ENCODE peak calls at places on chromosome 4, in five cellular contexts. E, Q, C, N and X are unnamed samples.

GRCh38 chr4:139884438-139884837 is 218.8 kb downstream of the MGST2 start:
- DNase-seq in Q (no peak), C (no peak), E (no peak), N (no peak), X (no peak)

GRCh38 chr4:3306465-3306864 is 13.6 kb downstream of the RGS12 start:
- DNase-seq in Q (no peak), E (no peak), N (no peak), C (no peak), X (no peak)

GRCh38 chr4:123777297-123777859 is 380.8 kb downstream of the SPRY1 start:
- DNase-seq in N (no peak), C (no peak), Q (no peak), E (no peak), X (no peak)

GRCh38 chr4:25680580-25680979 is 24.9 kb downstream of the SLC34A2 start:
- DNase-seq in N (no peak), E (no peak), C (no peak), Q (no peak), X (no peak)

GRCh38 chr4:6885953-6886557 is 23.6 kb upstream of the TBC1D14 start:
- DNase-seq in C (no peak), Q (no peak), N (no peak), E (no peak), X (no peak)

GRCh38 chr4:2141762-2142520 is 82.8 kb downstream of the NAT8L start:
- DNase-seq in Q (no peak), N (no peak), C (no peak), E (no peak), X (no peak)

GRCh38 chr4:6065166-6065565 is 46.9 kb upstream of the C4orf50 start:
- DNase-seq in E (no peak), N (no peak), C (no peak), Q (no peak), X (no peak)

GRCh38 chr4:124111922-124112321 is 600.6 kb downstream of the ANKRD50 start:
- DNase-seq in Q (no peak), E (no peak), N (no peak), C (no peak), X (no peak)

GRCh38 chr4:22091351-22091731 is 142.8 kb upstream of the KCNIP4 start:
- DNase-seq in N (no peak), Q (no peak), E (no peak), C (no peak), X (no peak)

GRCh38 chr4:24508541-24508940 is 75.8 kb downstream of the DHX15 start:
- DNase-seq in E (no peak), N (no peak), C (no peak), Q (no peak), X (no peak)

GRCh38 chr4:15543537-15544195 is 74.0 kb downstream of the CC2D2A start:
- DNase-seq in E (no peak), N (no peak), C (no peak), Q (no peak), X (no peak)

GRCh38 chr4:182917182-182918043 is at the start of gene DCTD:
- DNase-seq in Q (peak), C (peak), N (no peak), E (peak), X (peak)

DNA sequence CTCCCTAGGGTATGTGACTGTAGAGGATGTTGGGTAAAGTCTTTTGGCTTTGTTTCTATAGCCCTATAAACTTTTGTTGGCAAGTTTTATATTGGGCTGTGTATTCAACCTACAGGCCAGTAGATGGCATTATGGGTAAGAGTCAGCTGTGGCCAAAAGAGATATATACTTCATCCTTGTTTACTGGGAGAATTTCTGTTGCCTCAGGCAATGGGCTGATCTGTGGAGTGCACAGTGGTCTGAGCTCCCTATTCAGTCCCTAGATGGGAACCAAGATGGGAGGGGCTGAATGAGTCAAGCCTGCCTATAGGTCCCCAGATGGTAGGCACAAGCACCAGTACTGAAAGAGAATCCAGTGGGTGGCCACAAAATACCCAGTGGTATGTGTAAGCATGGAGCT is 580.6 kb downstream of the EPHA5 start:
- DNase-seq in E (no peak), Q (no peak), C (no peak), N (no peak), X (no peak)
- TF ChIP-seq CTCF in E (no peak), Q (no peak), C (no peak), N (no peak), X (no peak)

DNA sequence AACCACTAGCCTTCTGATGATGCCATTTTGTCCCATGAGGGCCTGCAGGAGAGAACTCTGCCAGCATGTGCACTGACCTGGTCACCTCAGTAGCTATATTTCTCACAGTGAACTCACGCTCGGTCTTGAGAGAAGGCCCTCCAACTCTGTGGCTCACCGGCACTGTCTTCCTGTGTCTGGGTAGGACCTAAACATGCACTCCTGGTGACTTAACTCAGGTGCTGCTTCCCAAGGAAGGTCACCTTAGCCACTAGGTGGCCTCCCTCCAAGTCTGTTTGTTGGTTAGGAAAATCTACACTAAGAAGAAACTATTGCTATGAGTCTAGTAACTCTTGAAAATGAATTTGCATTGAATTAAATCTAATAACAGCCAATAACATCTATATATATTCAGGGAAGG is 24.8 kb downstream of the TLR10 start:
- DNase-seq in Q (peak), C (no peak), N (no peak), E (no peak), X (no peak)
- TF ChIP-seq CTCF in Q (no peak), C (peak), N (no peak), E (no peak), X (no peak)

GRCh38 chr4:69064391-69064790 is 31.9 kb upstream of the UGT2B7 start:
- DNase-seq in N (no peak), E (no peak), Q (no peak), C (no peak), X (no peak)

GRCh38 chr4:69058410-69059059 is 37.7 kb upstream of the UGT2B7 start:
- DNase-seq in Q (no peak), C (no peak), N (no peak), E (no peak), X (no peak)

GRCh38 chr4:69056921-69057562 is 39.2 kb upstream of the UGT2B7 start:
- DNase-seq in E (no peak), N (no peak), C (no peak), Q (no peak), X (no peak)

GRCh38 chr4:69057620-69058409 is 38.5 kb upstream of the UGT2B7 start:
- DNase-seq in E (no peak), N (no peak), Q (no peak), C (no peak), X (no peak)

DNA sequence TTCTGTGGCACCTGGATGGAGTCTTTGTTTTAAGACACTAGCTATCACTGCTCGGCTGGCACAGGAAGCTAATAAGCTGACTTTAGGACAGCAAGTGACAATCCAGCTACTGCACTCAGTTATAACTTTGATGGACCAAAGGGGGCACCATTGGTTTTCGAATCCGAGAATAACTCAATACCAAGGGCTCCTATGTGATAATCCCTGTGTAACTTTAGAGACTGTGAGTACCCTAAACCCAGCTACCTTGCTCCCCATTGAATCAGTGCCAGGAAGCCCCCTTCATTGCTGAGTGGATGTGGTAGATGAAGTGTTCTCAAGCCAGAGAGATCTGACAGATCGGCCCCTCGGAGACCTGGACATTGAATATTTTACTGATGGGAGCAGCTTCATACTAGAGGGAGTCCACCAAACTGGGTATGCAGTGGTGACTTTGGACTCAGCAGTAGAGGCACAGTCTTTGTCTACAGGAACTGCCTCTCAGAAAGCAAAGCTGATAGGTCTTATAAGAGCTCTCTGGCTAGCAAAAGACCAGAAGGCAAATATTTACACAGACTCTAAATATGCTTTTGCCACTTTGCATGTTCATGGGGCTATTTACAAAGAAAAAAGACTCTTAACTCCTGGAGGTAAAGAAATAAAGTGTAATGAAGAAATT is 35.5 kb upstream of the UGT2B7 start:
- DNase-seq in C (no peak), N (no peak), E (no peak), Q (no peak), X (no peak)
- TF ChIP-seq CTCF in C (no peak), N (no peak), E (no peak), Q (no peak), X (no peak)

GRCh38 chr4:62640296-62640695 is 1440.2 kb downstream of the ADGRL3 start:
- DNase-seq in C (no peak), E (no peak), N (no peak), Q (no peak), X (no peak)

DNA sequence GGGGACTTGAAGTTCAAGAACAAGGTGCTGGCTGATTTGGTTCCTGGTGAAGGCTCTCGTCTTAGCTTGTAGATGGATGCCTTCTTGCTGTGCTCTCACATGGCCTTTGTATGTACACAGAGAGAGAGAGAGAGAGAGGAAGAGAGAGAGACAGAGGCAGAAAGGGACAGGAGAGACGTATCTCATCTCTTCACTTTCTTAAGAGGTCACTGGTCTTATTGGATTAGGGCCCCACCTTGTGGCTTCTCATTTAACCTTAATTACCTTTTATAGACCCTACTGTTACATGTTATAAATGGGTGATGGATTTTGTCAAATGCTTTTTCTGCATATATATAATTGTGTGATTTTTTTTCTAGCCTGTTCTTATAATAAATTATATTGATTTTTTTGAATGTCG is 1444.2 kb downstream of the ADGRL3 start:
- DNase-seq in N (no peak), C (no peak), Q (peak), E (no peak), X (no peak)
- TF ChIP-seq CTCF in N (no peak), C (no peak), Q (peak), E (no peak), X (no peak)